ENCODE peak calls at places on chromosomes 7 and 10, in four cellular contexts. B, Y, W and V are unnamed samples.
A peak's percentile ranks its signal among the peaks of the same experiment; 100 is the strongest.

GRCh38 chr7:136869006-136869961 is 832 bp downstream of the CHRM2 start:
- DNase-seq in W (peak; percentile 3), B (no peak), Y (no peak), V (peak; percentile 61)

GRCh38 chr10:130254168-130255061 is 118.2 kb downstream of the GLRX3 start:
- DNase-seq in B (no peak), Y (no peak), W (no peak), V (no peak)

GRCh38 chr7:73519867-73520672 is 2.0 kb downstream of the BAZ1B start:
- DNase-seq in B (peak; percentile 23), Y (no peak), W (no peak), V (peak; percentile 12)

GRCh38 chr10:61975107-61975932 is 73.8 kb downstream of the ARID5B start:
- DNase-seq in B (peak; percentile 58), W (peak; percentile 80), Y (no peak), V (peak; percentile 41)

GRCh38 chr7:40299097-40299496 is 164.3 kb downstream of the SUGCT start:
- DNase-seq in B (no peak), Y (no peak), W (peak; percentile 98), V (peak; percentile 17)

GRCh38 chr10:97549587-97550322 is 22.8 kb upstream of the ANKRD2 start:
- DNase-seq in B (no peak), W (no peak), Y (no peak), V (no peak)

GRCh38 chr7:111089822-111090426 is 1.0 kb upstream of the LRRN3 start:
- DNase-seq in W (no peak), B (peak; percentile 44), Y (no peak), V (no peak)

GRCh38 chr7:85023066-85023687 is 163.7 kb downstream of the SEMA3D start:
- DNase-seq in B (peak; percentile 41), W (peak; percentile 15), Y (no peak), V (no peak)

GRCh38 chr10:103451871-103452713 is at the start of gene CALHM2:
- DNase-seq in B (no peak), W (no peak), Y (peak; percentile 23), V (peak; percentile 91)

GRCh38 chr10:7795605-7796004 is 7.6 kb downstream of the ATP5F1C start:
- DNase-seq in B (no peak), Y (no peak), W (peak; percentile 81), V (peak; percentile 20)

GRCh38 chr10:131933695-131934086 is 32.9 kb downstream of the PPP2R2D start:
- DNase-seq in W (no peak), Y (no peak), B (no peak), V (no peak)

GRCh38 chr7:158030566-158030965 is 557.1 kb downstream of the PTPRN2 start:
- DNase-seq in B (no peak), Y (no peak), W (no peak), V (no peak)

GRCh38 chr10:6737758-6738463 is 157.8 kb upstream of the PRKCQ start:
- DNase-seq in Y (no peak), B (no peak), W (peak; percentile 40), V (no peak)

GRCh38 chr7:123573896-123574467 is 16.4 kb upstream of the NDUFA5 start:
- DNase-seq in Y (no peak), B (no peak), W (no peak), V (no peak)

GRCh38 chr10:79071535-79071923 is 2.8 kb downstream of the ZMIZ1 start:
- DNase-seq in W (no peak), Y (no peak), B (no peak), V (no peak)

GRCh38 chr7:143490719-143491306 is 13.1 kb downstream of the TAS2R41 start:
- DNase-seq in B (no peak), W (no peak), Y (no peak), V (no peak)

GRCh38 chr7:50509459-50509858 is 55.7 kb downstream of the DDC start:
- DNase-seq in B (no peak), W (no peak), Y (no peak), V (no peak)

GRCh38 chr7:95901006-95901405 is 128.7 kb downstream of the DYNC1I1 start:
- DNase-seq in W (no peak), Y (no peak), B (no peak), V (no peak)

GRCh38 chr10:28842321-28842720 is 165.0 kb downstream of the BAMBI start:
- DNase-seq in W (peak; percentile 93), B (no peak), Y (no peak), V (peak; percentile 68)

GRCh38 chr10:46523881-46524470 is 32.5 kb downstream of the GPRIN2 start:
- DNase-seq in B (no peak), W (peak; percentile 91), Y (no peak), V (peak; percentile 89)

GRCh38 chr10:132202070-132202970 is 15.6 kb downstream of the DPYSL4 start:
- DNase-seq in W (no peak), B (no peak), Y (no peak), V (no peak)